ENCODE peak calls at places on chromosomes 16 and 17, in six cellular contexts. U, P, F, S, R and K are unnamed samples.

GRCh38 chr16:59148756-59149155 is 414.6 kb upstream of the GOT2 start:
- DNase-seq in U (no peak), P (no peak), F (no peak), S (no peak), R (no peak), K (no peak)

GRCh38 chr17:49631496-49631895 is 46.4 kb downstream of the SPOP start:
- DNase-seq in U (no peak), P (no peak), F (no peak), S (no peak), R (no peak), K (no peak)

GRCh38 chr17:71361691-71362450 is 758.9 kb upstream of the SOX9 start:
- DNase-seq in U (no peak), P (no peak), F (no peak), S (no peak), R (no peak), K (no peak)

GRCh38 chr16:87416826-87417471 is 24.8 kb downstream of the MAP1LC3B start:
- DNase-seq in U (no peak), P (no peak), F (no peak), S (no peak), R (no peak), K (no peak)

GRCh38 chr16:85369741-85370528 is 243.2 kb upstream of the GSE1 start:
- DNase-seq in U (peak; percentile 86), P (peak; percentile 37), F (peak; percentile 54), S (peak; percentile 36), R (peak; percentile 62), K (no peak)

GRCh38 chr17:38464251-38464722 is 36.0 kb downstream of the ARHGAP23 start:
- DNase-seq in U (no peak), P (peak; percentile 68), F (no peak), S (no peak), R (no peak), K (no peak)

GRCh38 chr16:11138769-11139623 is 117.0 kb downstream of the SOCS1 start:
- DNase-seq in U (no peak), P (no peak), F (no peak), S (no peak), R (no peak), K (no peak)

GRCh38 chr16:56681939-56682702 is at the start of gene MT1X:
- DNase-seq in U (peak; percentile 82), P (peak; percentile 87), F (peak; percentile 92), S (peak; percentile 85), R (peak; percentile 87), K (peak; percentile 83)

GRCh38 chr17:47812146-47812920 is 9.3 kb downstream of the OSBPL7 start:
- DNase-seq in U (no peak), P (no peak), F (no peak), S (no peak), R (no peak), K (no peak)

GRCh38 chr16:14101415-14101814 is 30.3 kb downstream of the MRTFB start:
- DNase-seq in U (no peak), P (no peak), F (no peak), S (no peak), R (no peak), K (no peak)

GRCh38 chr16:1299012-1299867 is 10.2 kb upstream of the UBE2I start:
- DNase-seq in U (no peak), P (no peak), F (peak; percentile 44), S (no peak), R (no peak), K (no peak)

GRCh38 chr17:70588003-70588402 is 418.7 kb downstream of the KCNJ2 start:
- DNase-seq in U (no peak), P (no peak), F (no peak), S (no peak), R (no peak), K (no peak)

GRCh38 chr16:84391151-84391873 is 23.0 kb downstream of the ATP2C2 start:
- DNase-seq in U (no peak), P (peak; percentile 26), F (no peak), S (no peak), R (no peak), K (no peak)

GRCh38 chr16:495127-495748 is 32.3 kb upstream of the CAPN15 start:
- DNase-seq in U (no peak), P (no peak), F (no peak), S (no peak), R (no peak), K (no peak)

GRCh38 chr17:55426851-55427586 is 5.4 kb upstream of the MMD start:
- DNase-seq in U (no peak), P (no peak), F (no peak), S (no peak), R (no peak), K (no peak)

GRCh38 chr17:27471321-27472269 is 15.3 kb downstream of the KSR1 start:
- DNase-seq in U (no peak), P (no peak), F (no peak), S (peak; percentile 71), R (peak; percentile 67), K (peak; percentile 77)

GRCh38 chr16:78227855-78228254 is 128.4 kb downstream of the WWOX start:
- DNase-seq in U (peak; percentile 31), P (no peak), F (no peak), S (no peak), R (no peak), K (no peak)

GRCh38 chr16:5036228-5037156 is 2.8 kb upstream of the NAGPA start:
- DNase-seq in U (no peak), P (no peak), F (no peak), S (no peak), R (no peak), K (no peak)

GRCh38 chr16:57388359-57389086 is 16.0 kb upstream of the CCL17 start:
- DNase-seq in U (no peak), P (no peak), F (peak; percentile 32), S (no peak), R (no peak), K (no peak)

GRCh38 chr16:55628306-55628968 is 27.4 kb upstream of the SLC6A2 start:
- DNase-seq in U (no peak), P (no peak), F (no peak), S (no peak), R (no peak), K (no peak)

GRCh38 chr17:61598014-61598413 is 7.0 kb upstream of the NACA2 start:
- DNase-seq in U (no peak), P (no peak), F (no peak), S (no peak), R (no peak), K (no peak)

GRCh38 chr17:61235821-61236197 is 163.8 kb upstream of the TBX2 start:
- DNase-seq in U (no peak), P (no peak), F (no peak), S (no peak), R (no peak), K (no peak)

GRCh38 chr17:43533699-43534098 is 12.4 kb downstream of the ETV4 start:
- DNase-seq in U (no peak), P (no peak), F (no peak), S (no peak), R (no peak), K (no peak)

GRCh38 chr17:2595736-2596135 is 2.3 kb downstream of the PAFAH1B1 start:
- DNase-seq in U (no peak), P (no peak), F (no peak), S (no peak), R (no peak), K (no peak)